ENCODE peak calls at places on chromosome 21, in four cellular contexts. One of them, this sample, is unnamed. For H3K27me3, the result is how much of the 10 kb centered on the place peaks cover.

GRCh38 chr21:35658242-35658641 is 402.1 kb downstream of the SETD4 start:
- DNase-seq in GM06990: no peak
- DNase-seq in GM23338: no peak
- DNase-seq in neural progenitor cell: no peak
- DNase-seq in this sample: no peak

GRCh38 chr21:26845066-26845749 is at the start of gene ADAMTS1:
- DNase-seq in GM06990: no peak
- DNase-seq in GM23338: peak
- DNase-seq in neural progenitor cell: peak
- DNase-seq in this sample: no peak

GRCh38 chr21:42525676-42526378 is 12.2 kb downstream of the SLC37A1 start:
- DNase-seq in GM06990: no peak
- DNase-seq in GM23338: no peak
- DNase-seq in neural progenitor cell: no peak
- DNase-seq in this sample: no peak

GRCh38 chr21:43702785-43703067 is 16.2 kb upstream of the PDXK start:
- DNase-seq in GM06990: no peak
- DNase-seq in GM23338: peak
- DNase-seq in neural progenitor cell: no peak
- DNase-seq in this sample: no peak

GRCh38 chr21:46066843-46067331 is 31.0 kb upstream of the COL6A2 start:
- DNase-seq in GM06990: no peak
- DNase-seq in GM23338: no peak
- DNase-seq in neural progenitor cell: peak
- DNase-seq in this sample: no peak

GRCh38 chr21:46562964-46563607 is 41.8 kb downstream of the S100B start:
- DNase-seq in GM06990: no peak
- DNase-seq in GM23338: no peak
- DNase-seq in neural progenitor cell: no peak
- DNase-seq in this sample: no peak

GRCh38 chr21:42343101-42343500 is 7.7 kb downstream of the TFF2 start:
- DNase-seq in GM06990: no peak
- DNase-seq in GM23338: no peak
- DNase-seq in neural progenitor cell: no peak
- DNase-seq in this sample: no peak

GRCh38 chr21:31624961-31625491 is 34.5 kb upstream of the SOD1 start:
- DNase-seq in GM06990: no peak
- DNase-seq in GM23338: no peak
- DNase-seq in neural progenitor cell: no peak
- DNase-seq in this sample: no peak

GRCh38 chr21:28818663-28819278 is 173.9 kb downstream of the LTN1 start:
- DNase-seq in GM06990: no peak
- DNase-seq in GM23338: no peak
- DNase-seq in neural progenitor cell: no peak
- DNase-seq in this sample: no peak

GRCh38 chr21:31556662-31557061 is 102.8 kb upstream of the SOD1 start:
- DNase-seq in GM06990: no peak
- DNase-seq in GM23338: no peak
- DNase-seq in neural progenitor cell: peak
- DNase-seq in this sample: no peak

GRCh38 chr21:43603641-43604504 is 55.4 kb downstream of the HSF2BP start:
- DNase-seq in GM06990: no peak
- DNase-seq in GM23338: no peak
- DNase-seq in neural progenitor cell: peak
- DNase-seq in this sample: no peak

GRCh38 chr21:21147374-21147745 is 149.2 kb downstream of the NCAM2 start:
- DNase-seq in GM06990: no peak
- DNase-seq in GM23338: no peak
- DNase-seq in neural progenitor cell: no peak
- DNase-seq in this sample: no peak

GRCh38 chr21:35430260-35430659 is 381.2 kb upstream of the RUNX1 start:
- DNase-seq in GM06990: no peak
- DNase-seq in GM23338: no peak
- DNase-seq in neural progenitor cell: no peak
- DNase-seq in this sample: no peak

GRCh38 chr21:39452207-39452964 is 616 bp downstream of the SH3BGR start:
- DNase-seq in GM06990: no peak
- DNase-seq in GM23338: no peak
- DNase-seq in neural progenitor cell: no peak
- DNase-seq in this sample: no peak

GRCh38 chr21:27220416-27220815 is 253.5 kb upstream of the ADAMTS5 start:
- DNase-seq in GM06990: no peak
- DNase-seq in GM23338: no peak
- DNase-seq in neural progenitor cell: no peak
- DNase-seq in this sample: no peak

GRCh38 chr21:17610862-17611261 is 1.8 kb downstream of the BTG3 start:
- DNase-seq in GM06990: no peak
- DNase-seq in GM23338: no peak
- DNase-seq in neural progenitor cell: no peak
- DNase-seq in this sample: no peak

GRCh38 chr21:42820513-42821465 is 58.5 kb downstream of the WDR4 start:
- DNase-seq in GM06990: no peak
- DNase-seq in GM23338: no peak
- DNase-seq in neural progenitor cell: no peak
- DNase-seq in this sample: no peak

GRCh38 chr21:27649323-27649722 is 682.4 kb upstream of the ADAMTS5 start:
- DNase-seq in GM06990: no peak
- DNase-seq in GM23338: no peak
- DNase-seq in neural progenitor cell: no peak
- DNase-seq in this sample: no peak

DNA sequence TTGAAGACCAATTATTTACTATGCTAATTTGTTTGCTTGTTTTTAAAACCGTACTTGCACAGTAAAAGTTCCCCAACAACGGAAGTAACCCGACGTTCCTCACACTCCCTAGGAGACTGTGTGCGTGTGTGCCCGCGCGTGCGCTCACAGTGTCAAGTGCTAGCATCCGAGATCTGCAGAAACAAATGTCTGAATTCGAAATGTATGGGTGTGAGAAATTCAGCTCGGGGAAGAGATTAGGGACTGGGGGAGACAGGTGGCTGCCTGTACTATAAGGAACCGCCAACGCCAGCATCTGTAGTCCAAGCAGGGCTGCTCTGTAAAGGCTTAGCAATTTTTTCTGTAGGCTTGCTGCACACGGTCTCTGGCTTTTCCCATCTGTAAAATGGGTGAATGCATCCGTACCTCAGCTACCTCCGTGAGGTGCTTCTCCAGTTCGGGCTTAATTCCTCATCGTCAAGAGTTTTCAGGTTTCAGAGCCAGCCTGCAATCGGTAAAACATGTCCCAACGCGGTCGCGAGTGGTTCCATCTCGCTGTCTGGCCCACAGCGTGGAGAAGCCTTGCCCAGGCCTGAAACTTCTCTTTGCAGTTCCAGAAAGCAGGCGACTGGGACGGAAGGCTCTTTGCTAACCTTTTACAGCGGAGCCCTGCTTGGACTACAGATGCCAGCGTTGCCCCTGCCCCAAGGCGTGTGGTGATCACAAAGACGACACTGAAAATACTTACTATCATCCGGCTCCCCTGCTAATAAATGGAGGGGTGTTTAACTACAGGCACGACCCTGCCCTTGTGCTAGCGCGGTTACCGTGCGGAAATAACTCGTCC is 1.2 kb upstream of the OLIG2 start:
- DNase-seq in GM06990: no peak
- DNase-seq in GM23338: peak
- DNase-seq in neural progenitor cell: peak
- DNase-seq in this sample: no peak
- H3K27me3 ChIP-seq in GM06990: under half
- H3K27me3 ChIP-seq in GM23338: half or more
- H3K27me3 ChIP-seq in neural progenitor cell: half or more
- H3K27me3 ChIP-seq in this sample: under half

DNA sequence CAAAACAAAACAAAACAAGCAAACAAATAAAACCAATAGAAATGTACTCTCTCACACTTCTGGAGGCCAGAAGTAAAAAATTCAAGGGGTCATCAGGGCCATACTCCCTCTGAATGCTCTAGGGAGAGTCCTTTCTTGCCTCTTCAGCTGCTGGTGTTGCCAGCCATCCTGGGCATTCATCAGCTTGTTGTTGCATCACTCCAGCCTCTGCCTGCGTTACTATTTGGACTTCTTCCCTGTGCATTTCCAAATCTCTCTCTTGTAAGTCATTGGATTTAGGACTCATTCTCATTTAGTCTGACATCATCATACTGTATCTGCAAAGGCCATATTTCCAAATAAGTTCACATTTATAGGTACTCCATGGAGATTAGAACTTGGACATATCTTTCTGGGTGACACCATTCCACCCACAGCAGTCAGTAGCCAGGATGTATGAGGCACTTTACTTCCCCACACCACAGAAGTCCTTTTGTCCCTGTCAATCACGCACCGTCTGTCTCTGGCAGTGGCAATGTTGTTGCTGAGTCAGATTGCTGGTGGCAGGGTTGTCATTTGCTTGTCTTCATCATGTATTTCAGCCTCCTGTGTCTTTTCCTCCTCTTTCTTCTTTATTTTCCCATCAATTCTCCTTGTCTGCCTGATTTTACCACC is 151.0 kb upstream of the KCNJ6 start:
- DNase-seq in GM06990: no peak
- DNase-seq in GM23338: no peak
- DNase-seq in neural progenitor cell: no peak
- DNase-seq in this sample: no peak
- H3K27me3 ChIP-seq in GM06990: under half
- H3K27me3 ChIP-seq in GM23338: under half
- H3K27me3 ChIP-seq in neural progenitor cell: under half
- H3K27me3 ChIP-seq in this sample: under half

DNA sequence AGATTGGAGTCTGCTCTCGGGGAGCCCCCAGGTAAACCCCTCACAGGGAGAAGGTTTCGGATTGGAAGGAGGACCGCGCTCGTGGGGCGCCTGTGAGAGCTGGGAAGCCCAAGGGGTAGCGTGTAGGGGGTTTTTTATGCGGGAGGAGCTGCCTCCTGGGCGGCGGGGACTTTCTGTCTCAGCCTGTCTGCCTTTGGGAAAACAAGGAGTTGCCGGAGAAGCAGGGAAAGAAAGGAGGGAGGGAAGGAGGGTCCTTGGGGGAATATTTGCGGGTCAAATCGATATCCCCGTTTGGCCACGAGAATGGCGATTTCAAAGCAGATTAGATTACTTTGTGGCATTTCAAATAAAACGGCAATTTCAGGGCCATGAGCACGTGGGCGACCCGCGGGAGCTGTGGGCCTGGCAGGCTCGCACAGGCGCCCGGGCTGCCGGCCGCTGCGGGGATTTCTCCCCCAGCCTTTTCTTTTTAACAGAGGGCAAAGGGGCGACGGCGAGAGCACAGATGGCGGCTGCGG is 9.7 kb downstream of the SIM2 start:
- DNase-seq in GM06990: no peak
- DNase-seq in GM23338: peak
- DNase-seq in neural progenitor cell: peak
- DNase-seq in this sample: no peak
- H3K27me3 ChIP-seq in GM06990: under half
- H3K27me3 ChIP-seq in GM23338: half or more
- H3K27me3 ChIP-seq in neural progenitor cell: half or more
- H3K27me3 ChIP-seq in this sample: under half

GRCh38 chr21:44709426-44710293 is 1.7 kb downstream of the TSPEAR start:
- DNase-seq in GM06990: no peak
- DNase-seq in GM23338: peak
- DNase-seq in neural progenitor cell: peak
- DNase-seq in this sample: no peak
- H3K27me3 ChIP-seq in GM06990: under half
- H3K27me3 ChIP-seq in GM23338: half or more
- H3K27me3 ChIP-seq in neural progenitor cell: half or more
- H3K27me3 ChIP-seq in this sample: under half

GRCh38 chr21:37006243-37006520 is 320 bp upstream of the RIPPLY3 start:
- DNase-seq in GM06990: no peak
- DNase-seq in GM23338: no peak
- DNase-seq in neural progenitor cell: no peak
- DNase-seq in this sample: no peak
- H3K27me3 ChIP-seq in GM06990: under half
- H3K27me3 ChIP-seq in GM23338: half or more
- H3K27me3 ChIP-seq in neural progenitor cell: half or more
- H3K27me3 ChIP-seq in this sample: under half

GRCh38 chr21:32916522-32917099 is 109.1 kb upstream of the OLIG2 start:
- DNase-seq in GM06990: no peak
- DNase-seq in GM23338: peak
- DNase-seq in neural progenitor cell: no peak
- DNase-seq in this sample: no peak
- H3K27me3 ChIP-seq in GM06990: under half
- H3K27me3 ChIP-seq in GM23338: under half
- H3K27me3 ChIP-seq in neural progenitor cell: under half
- H3K27me3 ChIP-seq in this sample: under half

This sample was measured in CD4-positive, CD25-positive, alpha-beta regulatory T cell.